ENCODE peak calls at places on chromosome 9, in eight cellular contexts. One of them, this sample, is unnamed.

GRCh38 chr9:94586316-94586715 is 7.3 kb downstream of the FBP2 start:
- DNase-seq in GM23248: no peak
- DNase-seq in ELR: no peak
- DNase-seq in T follicular helper cell: no peak
- DNase-seq in pons: no peak
- DNase-seq in ELF-1: no peak
- DNase-seq in type B pancreatic cell: no peak
- DNase-seq in NCI-H1417: no peak
- DNase-seq in this sample: no peak

GRCh38 chr9:89579741-89580395 is 24.9 kb upstream of the GADD45G start:
- DNase-seq in GM23248: no peak
- DNase-seq in ELR: no peak
- DNase-seq in T follicular helper cell: no peak
- DNase-seq in pons: no peak
- DNase-seq in ELF-1: no peak
- DNase-seq in type B pancreatic cell: no peak
- DNase-seq in NCI-H1417: no peak
- DNase-seq in this sample: no peak

GRCh38 chr9:96638606-96639364 is 16.3 kb downstream of the PRXL2C start:
- DNase-seq in GM23248: peak
- DNase-seq in ELR: peak
- DNase-seq in T follicular helper cell: no peak
- DNase-seq in pons: no peak
- DNase-seq in ELF-1: no peak
- DNase-seq in type B pancreatic cell: no peak
- DNase-seq in NCI-H1417: no peak
- DNase-seq in this sample: no peak

GRCh38 chr9:136700959-136701664 is 11.3 kb upstream of the DIPK1B start:
- DNase-seq in GM23248: no peak
- DNase-seq in ELR: no peak
- DNase-seq in T follicular helper cell: peak
- DNase-seq in pons: no peak
- DNase-seq in ELF-1: no peak
- DNase-seq in type B pancreatic cell: no peak
- DNase-seq in NCI-H1417: no peak
- DNase-seq in this sample: no peak

GRCh38 chr9:98860871-98861293 is 53.4 kb downstream of the GALNT12 start:
- DNase-seq in GM23248: peak
- DNase-seq in ELR: peak
- DNase-seq in T follicular helper cell: no peak
- DNase-seq in pons: peak
- DNase-seq in ELF-1: peak
- DNase-seq in type B pancreatic cell: no peak
- DNase-seq in NCI-H1417: no peak
- DNase-seq in this sample: peak

GRCh38 chr9:95409650-95410426 is 92.3 kb upstream of the FANCC start:
- DNase-seq in GM23248: peak
- DNase-seq in ELR: peak
- DNase-seq in T follicular helper cell: no peak
- DNase-seq in pons: no peak
- DNase-seq in ELF-1: no peak
- DNase-seq in type B pancreatic cell: no peak
- DNase-seq in NCI-H1417: no peak
- DNase-seq in this sample: peak

GRCh38 chr9:114718801-114719221 is 36.8 kb upstream of the TEX48 start:
- DNase-seq in GM23248: no peak
- DNase-seq in ELR: no peak
- DNase-seq in T follicular helper cell: peak
- DNase-seq in pons: no peak
- DNase-seq in ELF-1: no peak
- DNase-seq in type B pancreatic cell: no peak
- DNase-seq in NCI-H1417: no peak
- DNase-seq in this sample: no peak

GRCh38 chr9:13717356-13718057 is 438.0 kb upstream of the MPDZ start:
- DNase-seq in GM23248: peak
- DNase-seq in ELR: no peak
- DNase-seq in T follicular helper cell: no peak
- DNase-seq in pons: no peak
- DNase-seq in ELF-1: no peak
- DNase-seq in type B pancreatic cell: no peak
- DNase-seq in NCI-H1417: no peak
- DNase-seq in this sample: no peak

GRCh38 chr9:95715911-95716435 is 159.5 kb upstream of the ERCC6L2 start:
- DNase-seq in GM23248: no peak
- DNase-seq in ELR: no peak
- DNase-seq in T follicular helper cell: no peak
- DNase-seq in pons: no peak
- DNase-seq in ELF-1: no peak
- DNase-seq in type B pancreatic cell: no peak
- DNase-seq in NCI-H1417: no peak
- DNase-seq in this sample: no peak

GRCh38 chr9:96554801-96555566 is 64.7 kb downstream of the CDC14B start:
- DNase-seq in GM23248: peak
- DNase-seq in ELR: peak
- DNase-seq in T follicular helper cell: no peak
- DNase-seq in pons: no peak
- DNase-seq in ELF-1: no peak
- DNase-seq in type B pancreatic cell: no peak
- DNase-seq in NCI-H1417: no peak
- DNase-seq in this sample: peak